ENCODE peak calls at places on chromosomes 11 and 22, in ten cellular contexts. S is thoracic aorta; L is substantia nigra; J is colonic mucosa; I is GM23338; W is OCI-LY7; P is CD8-positive, alpha-beta memory T cell; O is left ventricle myocardium inferior; A is breast epithelium; T is left lung. Z is an unnamed sample.

GRCh38 chr11:109062445-109062844 is 359.5 kb upstream of the C11orf87 start:
- DNase-seq in S (no peak), L (no peak), J (no peak), I (no peak), W (no peak), P (no peak), O (no peak), A (no peak), T (no peak), Z (no peak)

GRCh38 chr11:26820739-26821138 is 98.9 kb upstream of the SLC5A12 start:
- DNase-seq in S (no peak), L (no peak), J (no peak), I (no peak), W (no peak), P (no peak), O (no peak), A (no peak), T (no peak), Z (no peak)

GRCh38 chr22:17570851-17571631 is 7.7 kb downstream of the SLC25A18 start:
- DNase-seq in S (peak), L (peak), J (peak), I (no peak), W (no peak), P (no peak), O (peak), A (peak), T (no peak), Z (no peak)

GRCh38 chr11:14537134-14537599 is 17.0 kb upstream of the PSMA1 start:
- DNase-seq in S (no peak), L (no peak), J (peak), I (peak), W (peak), P (no peak), O (no peak), A (no peak), T (no peak), Z (no peak)

GRCh38 chr22:19597399-19597735 is 73.2 kb upstream of the CLDN5 start:
- DNase-seq in S (no peak), L (no peak), J (no peak), I (no peak), W (peak), P (no peak), O (no peak), A (no peak), T (no peak), Z (peak)

GRCh38 chr11:77259681-77260080 is 41.8 kb downstream of the GDPD4 start:
- DNase-seq in S (no peak), L (no peak), J (no peak), I (no peak), W (no peak), P (no peak), O (no peak), A (no peak), T (no peak), Z (no peak)

GRCh38 chr11:60957188-60957587 is 5.2 kb upstream of the SLC15A3 start:
- DNase-seq in S (no peak), L (no peak), J (no peak), I (no peak), W (no peak), P (no peak), O (no peak), A (no peak), T (no peak), Z (no peak)

GRCh38 chr11:79076526-79077115 is 364.2 kb downstream of the TENM4 start:
- DNase-seq in S (no peak), L (no peak), J (peak), I (peak), W (peak), P (no peak), O (peak), A (no peak), T (no peak), Z (no peak)

GRCh38 chr11:20873054-20873453 is 203.7 kb downstream of the NELL1 start:
- DNase-seq in S (no peak), L (no peak), J (no peak), I (peak), W (peak), P (no peak), O (no peak), A (no peak), T (no peak), Z (no peak)

GRCh38 chr22:20576445-20576816 is 69.0 kb downstream of the MED15 start:
- DNase-seq in S (no peak), L (no peak), J (no peak), I (no peak), W (no peak), P (no peak), O (peak), A (no peak), T (no peak), Z (no peak)

GRCh38 chr22:23072035-23072910 is 2.0 kb downstream of the GNAZ start:
- DNase-seq in S (no peak), L (no peak), J (no peak), I (no peak), W (no peak), P (no peak), O (peak), A (no peak), T (no peak), Z (no peak)

GRCh38 chr22:27880778-27881394 is 38.2 kb downstream of the PITPNB start:
- DNase-seq in S (no peak), L (no peak), J (peak), I (peak), W (peak), P (no peak), O (no peak), A (no peak), T (no peak), Z (no peak)

GRCh38 chr11:118064956-118065355 is 11.9 kb upstream of the TMPRSS4 start:
- DNase-seq in S (no peak), L (no peak), J (no peak), I (no peak), W (no peak), P (no peak), O (no peak), A (no peak), T (no peak), Z (no peak)
- H3K27ac ChIP-seq in S (no peak), L (no peak), J (no peak), I (no peak), W (no peak), P (no peak), O (no peak), A (no peak), T (no peak), Z (no peak)

DNA sequence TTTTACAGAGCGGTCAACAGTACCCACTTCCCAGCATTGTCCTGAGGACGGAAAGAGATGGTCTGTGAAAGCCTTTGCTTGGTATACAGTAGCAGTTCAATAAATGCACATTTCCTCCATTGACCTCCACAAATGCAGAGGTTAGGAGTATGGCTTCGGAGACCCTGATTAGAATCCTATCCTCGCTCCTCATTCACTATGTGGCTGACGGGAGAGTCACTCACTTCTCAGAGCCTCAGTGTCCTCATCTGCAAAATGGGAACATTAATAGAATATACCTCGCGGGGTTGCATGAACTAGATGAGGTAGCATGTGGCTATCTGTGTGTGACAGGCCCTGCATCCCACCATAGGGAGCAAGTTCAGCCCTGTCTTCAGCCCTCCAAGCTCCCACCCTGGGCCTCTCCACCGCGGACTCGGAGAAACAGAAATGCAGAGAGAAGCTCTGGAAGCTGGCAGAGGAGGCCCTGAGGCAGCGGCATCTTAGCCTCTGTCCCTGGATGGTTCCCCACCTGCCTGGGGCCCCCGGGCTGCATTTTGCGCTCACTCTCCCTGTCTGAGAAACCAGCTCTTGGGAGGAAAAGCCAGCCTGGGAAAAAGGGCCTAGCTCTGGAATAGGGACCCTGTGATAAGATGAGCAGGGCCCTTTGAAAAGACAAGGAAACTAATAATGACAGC is 11.9 kb upstream of the SPI1 start:
- DNase-seq in S (no peak), L (no peak), J (no peak), I (no peak), W (no peak), P (no peak), O (no peak), A (no peak), T (no peak), Z (no peak)
- H3K27ac ChIP-seq in S (no peak), L (peak), J (peak), I (no peak), W (no peak), P (no peak), O (peak), A (no peak), T (peak), Z (no peak)

DNA sequence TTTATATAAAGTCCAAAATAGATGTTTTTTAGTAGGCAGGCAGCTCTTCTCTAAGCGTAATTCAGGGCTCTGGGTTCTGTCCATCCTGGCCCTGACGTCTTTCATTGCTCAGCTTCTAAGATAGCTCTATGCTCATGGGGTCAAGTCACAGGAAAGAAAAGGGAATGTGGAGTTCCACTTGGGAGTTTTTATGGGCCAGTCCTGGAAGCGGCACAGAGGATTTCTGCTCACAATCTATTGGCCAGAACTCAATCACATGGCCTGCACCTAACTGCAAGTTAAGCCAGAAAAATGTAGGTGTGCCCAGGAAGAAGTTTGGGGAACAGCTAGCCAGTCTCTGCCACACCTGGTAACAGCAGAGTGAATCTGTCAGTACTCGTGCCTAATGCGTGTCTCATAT is 7.4 kb upstream of the ZBTB16 start:
- DNase-seq in S (no peak), L (no peak), J (peak), I (no peak), W (no peak), P (no peak), O (no peak), A (no peak), T (no peak), Z (no peak)
- H3K27ac ChIP-seq in S (no peak), L (no peak), J (no peak), I (no peak), W (no peak), P (no peak), O (no peak), A (no peak), T (no peak), Z (no peak)

GRCh38 chr11:64723907-64724862 is 1.2 kb upstream of the NRXN2 start:
- DNase-seq in S (no peak), L (no peak), J (no peak), I (no peak), W (no peak), P (no peak), O (no peak), A (no peak), T (no peak), Z (no peak)

GRCh38 chr11:64721359-64721699 is 1.7 kb downstream of the NRXN2 start:
- DNase-seq in S (no peak), L (no peak), J (no peak), I (no peak), W (no peak), P (no peak), O (no peak), A (no peak), T (no peak), Z (no peak)

GRCh38 chr11:64722141-64723050 is 601 bp downstream of the NRXN2 start:
- DNase-seq in S (no peak), L (no peak), J (no peak), I (peak), W (no peak), P (no peak), O (no peak), A (no peak), T (no peak), Z (no peak)

GRCh38 chr11:64724863-64725535 is 2.0 kb upstream of the NRXN2 start:
- DNase-seq in S (no peak), L (no peak), J (no peak), I (no peak), W (no peak), P (no peak), O (no peak), A (no peak), T (no peak), Z (no peak)

DNA sequence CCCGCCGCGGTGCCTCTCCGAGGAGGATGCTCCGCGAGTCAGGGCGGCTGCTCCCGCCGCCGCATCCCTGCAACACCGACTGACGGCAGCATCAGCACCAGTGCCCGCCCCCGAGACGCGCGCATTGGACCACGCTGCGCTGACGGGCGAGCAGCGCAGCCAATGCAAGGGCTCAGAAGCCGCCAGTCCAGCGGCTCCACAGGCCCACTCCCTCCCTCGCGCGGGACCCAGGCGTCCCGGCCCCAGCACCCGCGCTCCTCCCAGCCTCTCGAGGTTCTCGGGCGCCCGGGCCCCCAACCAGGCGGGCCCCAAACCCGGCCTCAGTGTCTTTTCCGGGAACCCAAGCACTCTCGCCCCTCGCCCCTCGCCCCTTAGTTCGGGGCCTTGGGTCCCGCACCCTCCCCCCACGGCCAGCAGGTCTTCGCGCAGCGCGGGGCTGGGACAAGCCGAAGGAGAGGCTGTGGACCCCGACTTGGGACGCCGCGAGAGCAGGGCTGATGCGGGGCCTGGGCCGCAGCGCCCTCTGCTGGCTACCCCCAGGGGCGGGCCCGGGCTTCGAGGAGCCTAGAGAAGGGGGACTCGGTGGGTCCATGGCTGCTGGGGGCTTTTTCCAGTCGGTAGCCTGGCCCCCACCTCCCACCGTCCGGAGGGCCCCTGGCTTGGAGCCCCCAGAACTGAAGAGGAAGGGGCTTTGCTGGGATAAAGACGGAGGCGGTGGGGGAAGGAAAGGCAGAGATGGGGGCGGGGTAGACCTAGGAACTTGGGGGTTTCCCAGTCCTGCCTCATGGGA is at the start of gene NRXN2:
- DNase-seq in S (peak), L (peak), J (peak), I (peak), W (peak), P (peak), O (peak), A (peak), T (peak), Z (peak)
- H3K27ac ChIP-seq in S (peak), L (peak), J (no peak), I (peak), W (peak), P (peak), O (peak), A (peak), T (peak), Z (peak)

DNA sequence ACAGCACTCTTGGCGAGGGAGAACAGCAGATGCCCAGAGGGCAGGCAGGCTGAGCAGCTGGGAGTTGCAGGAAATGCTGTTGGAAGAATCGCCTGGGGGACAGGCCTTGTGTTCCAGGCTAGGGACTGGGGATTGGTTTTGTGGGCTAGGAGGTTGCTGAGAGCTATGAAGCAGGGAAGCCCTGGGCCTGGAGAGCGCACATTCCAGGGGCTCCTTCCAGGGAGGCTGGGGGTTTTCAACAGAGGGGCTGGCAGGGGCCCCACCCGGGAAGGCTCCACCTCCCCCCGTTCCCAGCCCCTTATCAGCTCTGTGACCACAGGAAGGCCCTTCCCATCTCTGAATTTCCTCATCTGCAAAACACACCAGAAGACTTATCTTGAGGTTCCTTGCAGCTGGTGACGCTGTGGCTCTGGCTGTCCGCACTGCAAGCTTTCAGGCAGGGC is 21.7 kb downstream of the WNT11 start:
- DNase-seq in S (no peak), L (no peak), J (no peak), I (no peak), W (no peak), P (no peak), O (no peak), A (no peak), T (no peak), Z (no peak)
- H3K27ac ChIP-seq in S (no peak), L (no peak), J (no peak), I (no peak), W (no peak), P (peak), O (peak), A (no peak), T (no peak), Z (no peak)

GRCh38 chr11:11510939-11511338 is 110.9 kb downstream of the GALNT18 start:
- DNase-seq in S (no peak), L (peak), J (no peak), I (peak), W (no peak), P (no peak), O (peak), A (peak), T (no peak), Z (no peak)
- H3K27ac ChIP-seq in S (no peak), L (peak), J (no peak), I (no peak), W (no peak), P (no peak), O (peak), A (no peak), T (no peak), Z (no peak)

GRCh38 chr11:44363116-44363515 is 53.2 kb upstream of the ALX4 start:
- DNase-seq in S (no peak), L (no peak), J (no peak), I (no peak), W (no peak), P (no peak), O (no peak), A (no peak), T (no peak), Z (no peak)

GRCh38 chr11:44364596-44364995 is 54.7 kb upstream of the ALX4 start:
- DNase-seq in S (no peak), L (no peak), J (no peak), I (no peak), W (no peak), P (no peak), O (no peak), A (no peak), T (no peak), Z (no peak)

GRCh38 chr11:44368886-44369285 is 58.9 kb upstream of the ALX4 start:
- DNase-seq in S (no peak), L (no peak), J (no peak), I (no peak), W (no peak), P (no peak), O (no peak), A (no peak), T (no peak), Z (no peak)

GRCh38 chr11:44366741-44367140 is 56.8 kb upstream of the ALX4 start:
- DNase-seq in S (no peak), L (no peak), J (no peak), I (no peak), W (no peak), P (no peak), O (no peak), A (no peak), T (no peak), Z (no peak)

DNA sequence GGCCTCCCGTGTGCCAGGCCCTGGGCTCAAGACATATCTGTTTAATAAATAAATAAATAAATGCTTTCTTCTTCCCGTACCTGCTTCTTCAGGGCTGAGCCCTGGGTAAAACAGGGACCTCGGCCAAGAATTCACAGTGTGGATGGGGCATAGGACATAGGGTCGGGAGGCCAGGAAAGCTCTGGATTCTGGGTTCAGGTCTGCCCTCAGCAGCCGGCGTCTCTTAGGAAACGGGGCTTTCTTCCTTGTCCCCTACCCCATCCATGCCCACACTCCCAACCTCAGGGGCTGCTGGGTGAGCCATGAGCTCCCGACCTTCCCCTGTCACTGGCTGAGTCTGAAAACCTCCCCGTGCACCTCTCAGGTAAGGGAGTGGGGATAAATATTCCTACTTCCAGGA is 55.7 kb upstream of the ALX4 start:
- DNase-seq in S (no peak), L (no peak), J (no peak), I (no peak), W (no peak), P (no peak), O (no peak), A (no peak), T (no peak), Z (no peak)
- H3K27ac ChIP-seq in S (no peak), L (no peak), J (no peak), I (no peak), W (no peak), P (no peak), O (no peak), A (no peak), T (no peak), Z (no peak)